ENCODE peak calls at places on chromosomes 4 and X, in six cellular contexts. J is mesothelial cell of epicardium, N is bronchial epithelial cell, O is brain microvascular endothelial cell, P is lower leg skin, C is HFFc6. K is an unnamed sample.

GRCh38 chrX:133350751-133351150 is 64.5 kb downstream of the GPC4 start:
- DNase-seq in J (peak), C (no peak), P (peak), O (no peak), N (peak), K (no peak)

GRCh38 chrX:53403535-53403934 is 18.9 kb downstream of the SMC1A start:
- DNase-seq in N (no peak), C (no peak), P (no peak), J (no peak), O (no peak), K (no peak)

GRCh38 chrX:107293056-107293455 is 86.6 kb downstream of the DNAAF6 start:
- DNase-seq in J (no peak), P (no peak), C (no peak), O (no peak), N (no peak), K (no peak)

GRCh38 chr4:87521757-87522374 is 7.3 kb downstream of the SPARCL1 start:
- DNase-seq in P (no peak), J (no peak), O (no peak), C (peak), N (peak), K (no peak)

GRCh38 chr4:95217197-95217596 is 331.6 kb downstream of the UNC5C start:
- DNase-seq in C (no peak), O (no peak), J (no peak), P (no peak), N (no peak), K (no peak)

GRCh38 chrX:136835761-136836160 is 44.8 kb downstream of the RBMX start:
- DNase-seq in C (no peak), O (no peak), P (no peak), N (no peak), J (no peak), K (no peak)

GRCh38 chrX:154486052-154486395 is 391 bp downstream of the UBL4A start:
- DNase-seq in N (no peak), P (no peak), O (no peak), J (no peak), C (no peak), K (no peak)

GRCh38 chr4:88033309-88033708 is 25.9 kb downstream of the PKD2 start:
- DNase-seq in O (peak), C (peak), J (no peak), P (peak), N (peak), K (peak)

GRCh38 chr4:80202784-80203553 is 5.7 kb downstream of the PRDM8 start:
- DNase-seq in P (no peak), J (no peak), C (no peak), N (no peak), O (no peak), K (no peak)

GRCh38 chr4:71456841-71457240 is 118.0 kb downstream of the SLC4A4 start:
- DNase-seq in O (peak), N (peak), C (peak), P (no peak), J (no peak), K (peak)

GRCh38 chrX:63250253-63250868 is 100.8 kb downstream of the SPIN4 start:
- DNase-seq in N (peak), O (peak), J (no peak), P (peak), C (peak), K (peak)

GRCh38 chrX:14777484-14777883 is 95.4 kb downstream of the FANCB start:
- DNase-seq in N (peak), C (peak), J (no peak), P (no peak), O (no peak), K (no peak)

GRCh38 chr4:105709081-105709450 is 482 bp downstream of the GSTCD start:
- DNase-seq in J (no peak), P (no peak), O (no peak), C (no peak), N (peak), K (no peak)

GRCh38 chrX:12349201-12349600 is 210.9 kb downstream of the FRMPD4 start:
- DNase-seq in C (no peak), N (no peak), P (no peak), J (no peak), O (no peak), K (no peak)
- TF ChIP-seq CTCF in C (no peak), N (no peak), P (no peak), J (no peak), O (no peak), K (no peak)

GRCh38 chr4:7460591-7460990 is 25.9 kb upstream of the PSAPL1 start:
- DNase-seq in O (peak), C (no peak), P (no peak), J (no peak), N (no peak), K (no peak)

GRCh38 chr4:7463584-7464258 is 29.0 kb upstream of the PSAPL1 start:
- DNase-seq in P (no peak), C (no peak), N (no peak), J (no peak), O (no peak), K (no peak)

GRCh38 chr4:7461171-7461570 is 26.4 kb upstream of the PSAPL1 start:
- DNase-seq in O (no peak), J (no peak), P (no peak), C (no peak), N (no peak), K (no peak)

GRCh38 chr4:7464259-7464655 is 29.5 kb upstream of the PSAPL1 start:
- DNase-seq in J (no peak), C (no peak), N (no peak), O (no peak), P (no peak), K (no peak)

DNA sequence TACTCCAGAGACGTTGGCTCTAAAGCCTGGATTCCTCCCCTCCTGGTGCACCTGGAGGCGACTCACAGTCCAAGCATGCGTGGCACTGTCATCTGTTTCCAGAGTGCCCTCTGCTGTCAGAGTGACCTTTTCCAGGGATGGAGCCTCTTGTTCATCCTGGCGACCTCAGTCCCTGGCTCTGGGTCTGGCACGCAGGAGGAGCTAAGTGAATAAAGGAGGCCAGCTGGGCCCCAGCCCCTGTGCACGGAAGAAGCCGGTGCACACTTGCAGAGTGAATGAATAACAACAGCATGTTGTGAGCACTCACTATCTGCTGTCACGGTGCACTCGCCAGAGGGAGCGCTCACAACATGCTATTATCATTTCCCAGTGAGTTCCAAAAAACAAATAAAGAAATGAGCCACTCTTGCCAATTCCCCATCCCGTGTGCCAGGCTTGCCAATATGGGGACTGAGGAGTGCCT is 27.8 kb upstream of the PSAPL1 start:
- DNase-seq in P (no peak), O (no peak), N (peak), J (no peak), C (peak), K (no peak)
- TF ChIP-seq CTCF in P (no peak), O (no peak), N (peak), J (no peak), C (peak), K (no peak)

GRCh38 chrX:69028761-69029120 is 136.5 kb downstream of the PJA1 start:
- DNase-seq in C (no peak), J (no peak), P (no peak), O (no peak), N (peak), K (no peak)

GRCh38 chrX:69029696-69030245 is 135.5 kb downstream of the PJA1 start:
- DNase-seq in C (no peak), N (no peak), P (no peak), O (no peak), J (no peak), K (no peak)

GRCh38 chrX:69031971-69032391 is 133.3 kb downstream of the PJA1 start:
- DNase-seq in N (peak), C (peak), J (no peak), P (no peak), O (no peak), K (no peak)

GRCh38 chrX:69032601-69033000 is 132.7 kb downstream of the PJA1 start:
- DNase-seq in N (peak), J (no peak), P (no peak), O (no peak), C (no peak), K (no peak)

GRCh38 chrX:69031181-69031580 is 134.1 kb downstream of the PJA1 start:
- DNase-seq in N (no peak), O (no peak), C (no peak), J (no peak), P (no peak), K (no peak)
- TF ChIP-seq CTCF in N (peak), O (peak), C (no peak), J (no peak), P (no peak), K (peak)

GRCh38 chr4:188245651-188246050 is 106.4 kb downstream of the TRIML1 start:
- DNase-seq in J (no peak), P (no peak), C (no peak), N (no peak), O (no peak), K (no peak)

GRCh38 chr4:188242041-188242440 is 102.8 kb downstream of the TRIML1 start:
- DNase-seq in J (no peak), P (no peak), C (no peak), O (no peak), N (no peak), K (no peak)

GRCh38 chr4:188246488-188246887 is 107.2 kb downstream of the TRIML1 start:
- DNase-seq in O (no peak), C (no peak), P (no peak), J (no peak), N (no peak), K (no peak)
- TF ChIP-seq CTCF in O (peak), C (peak), P (no peak), J (no peak), N (no peak), K (no peak)

DNA sequence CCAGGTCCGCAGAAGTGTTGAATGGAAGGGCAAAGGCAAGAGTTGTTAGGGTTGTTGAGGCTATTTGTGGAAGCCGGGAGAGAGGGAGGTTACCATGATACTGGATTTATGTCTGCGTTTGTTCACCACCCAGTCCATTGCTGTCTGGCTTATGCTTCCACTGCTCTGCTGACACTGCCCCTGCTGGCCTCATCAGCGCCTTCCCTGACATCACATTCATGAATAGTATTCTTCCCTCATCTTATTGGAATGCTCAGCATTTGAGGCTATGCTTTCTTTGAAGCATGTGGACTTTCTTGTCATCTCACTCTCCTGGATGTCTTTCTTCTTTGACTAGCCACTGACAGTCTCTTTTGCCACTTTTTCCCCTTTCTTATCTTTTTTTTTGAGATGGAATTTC is 10.3 kb downstream of the GNL3L start:
- DNase-seq in N (no peak), P (no peak), O (peak), C (peak), J (no peak), K (no peak)
- TF ChIP-seq CTCF in N (no peak), P (no peak), O (peak), C (peak), J (no peak), K (no peak)

GRCh38 chr4:41174444-41174843 is 39.9 kb downstream of the APBB2 start:
- DNase-seq in O (no peak), N (peak), P (no peak), J (no peak), C (no peak), K (no peak)

GRCh38 chr4:41176357-41176756 is 38.0 kb downstream of the APBB2 start:
- DNase-seq in O (peak), N (no peak), C (peak), P (no peak), J (no peak), K (no peak)

GRCh38 chr4:41179086-41179374 is 35.3 kb downstream of the APBB2 start:
- DNase-seq in N (no peak), J (no peak), P (no peak), O (no peak), C (no peak), K (no peak)

GRCh38 chr4:41178372-41179085 is 35.8 kb downstream of the APBB2 start:
- DNase-seq in N (no peak), P (no peak), J (no peak), O (peak), C (peak), K (no peak)

GRCh38 chr4:41177016-41177415 is 37.3 kb downstream of the APBB2 start:
- DNase-seq in J (no peak), O (peak), P (no peak), C (peak), N (peak), K (no peak)
- TF ChIP-seq CTCF in J (no peak), O (peak), P (no peak), C (peak), N (no peak), K (peak)

GRCh38 chr4:65265526-65265925 is 404.8 kb downstream of the EPHA5 start:
- DNase-seq in C (no peak), J (no peak), O (no peak), P (no peak), N (no peak), K (no peak)
- TF ChIP-seq CTCF in C (no peak), J (no peak), O (no peak), P (no peak), N (no peak), K (no peak)

DNA sequence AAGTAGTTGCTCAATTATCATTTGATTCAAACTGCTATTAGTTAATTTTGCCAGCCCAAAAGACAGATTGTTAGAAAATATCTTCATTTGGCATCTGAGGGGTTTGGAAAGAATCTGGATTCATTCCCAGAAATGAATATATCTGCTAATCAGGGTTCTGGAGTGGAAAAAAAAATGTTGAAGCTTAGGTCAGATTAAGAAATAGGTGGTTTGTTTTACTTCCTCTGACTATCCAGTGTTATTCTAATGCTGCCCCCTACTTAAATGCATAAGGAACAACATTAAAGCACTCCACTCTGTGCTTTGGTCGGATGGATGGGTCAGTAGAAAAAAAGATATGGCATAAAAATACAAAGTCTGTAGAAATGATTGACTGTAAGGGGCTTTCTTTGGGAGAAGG is 89.0 kb downstream of the LUZP4 start:
- DNase-seq in O (no peak), J (no peak), N (no peak), C (peak), P (no peak), K (no peak)
- TF ChIP-seq CTCF in O (peak), J (no peak), N (no peak), C (peak), P (no peak), K (peak)

K was measured in AG09319.